ENCODE peak calls at places on chromosomes 5 and 9, in four cellular contexts. H, Z, S and P are unnamed samples.

GRCh38 chr9:93587284-93587650 is 10.9 kb downstream of the PHF2 start:
- DNase-seq in H (no peak), Z (no peak), S (no peak), P (no peak)

GRCh38 chr9:127567119-127567897 is 44.8 kb upstream of the STXBP1 start:
- DNase-seq in H (no peak), Z (no peak), S (peak), P (peak)

GRCh38 chr9:15104826-15105420 is 194.7 kb upstream of the FREM1 start:
- DNase-seq in H (no peak), Z (peak), S (peak), P (peak)

GRCh38 chr5:56183507-56183906 is 49.6 kb downstream of the ANKRD55 start:
- DNase-seq in H (no peak), Z (no peak), S (peak), P (peak)

GRCh38 chr9:129987941-129988340 is 55.0 kb downstream of the FNBP1 start:
- DNase-seq in H (no peak), Z (no peak), S (no peak), P (no peak)

GRCh38 chr5:27191786-27192505 is 153.6 kb upstream of the CDH9 start:
- DNase-seq in H (no peak), Z (no peak), S (peak), P (peak)

GRCh38 chr5:158814521-158814920 is 285.2 kb downstream of the EBF1 start:
- DNase-seq in H (no peak), Z (no peak), S (peak), P (no peak)

GRCh38 chr5:146877178-146877681 is 1.3 kb downstream of the PPP2R2B start:
- DNase-seq in H (peak), Z (no peak), S (no peak), P (no peak)

GRCh38 chr5:181173027-181173419 is 25.6 kb downstream of the OR2V2 start:
- DNase-seq in H (no peak), Z (no peak), S (no peak), P (no peak)

GRCh38 chr9:93575706-93576295 is 583 bp upstream of the PHF2 start:
- DNase-seq in H (no peak), Z (no peak), S (peak), P (peak)

GRCh38 chr9:10443805-10444204 is 169.0 kb downstream of the PTPRD start:
- DNase-seq in H (no peak), Z (peak), S (no peak), P (no peak)

GRCh38 chr5:138717399-138717798 is 35.8 kb upstream of the CTNNA1 start:
- DNase-seq in H (no peak), Z (no peak), S (no peak), P (no peak)

GRCh38 chr9:98333703-98334582 is 78.5 kb upstream of the TBC1D2 start:
- DNase-seq in H (no peak), Z (no peak), S (peak), P (peak)